ENCODE peak calls at places on chromosomes 7 and 10, in ten cellular contexts. One of them, this sample, is unnamed.

GRCh38 chr10:5965266-5965665 is 12.1 kb downstream of the IL15RA start:
- DNase-seq in activated CD8-positive, alpha-beta memory T cell treated with anti-CD3 and anti-CD28 coated beads, Interleukin-2, amount 50 U/mL, for 4 hours: no peak
- DNase-seq in pulmonary artery endothelial cell: no peak
- DNase-seq in activated CD4-positive, CD25-positive, alpha-beta regulatory T cell treated with anti-CD3 and anti-CD28 coated beads, Interleukin-2, amount 50 U/mL, for 16 hours: no peak
- DNase-seq in NCI-H187 treated with DMSO at 0.1 percent for 48 hours: no peak
- DNase-seq in Right ventricle myocardium superior: no peak
- DNase-seq in WTC11: no peak
- DNase-seq in PC-9: no peak
- DNase-seq in HTR-8/SVneo: no peak
- DNase-seq in stimulated activated CD4-positive, alpha-beta T cell treated with anti-CD3 and anti-CD28 coated beads, Interleukin-4, amount 100 ng/mL, for 1 hour: no peak
- DNase-seq in this sample: no peak

GRCh38 chr7:151631149-151631967 is 111.7 kb upstream of the RHEB start:
- DNase-seq in Right ventricle myocardium superior: no peak
- DNase-seq in stimulated activated CD4-positive, alpha-beta T cell treated with anti-CD3 and anti-CD28 coated beads, Interleukin-4, amount 100 ng/mL, for 1 hour: no peak
- DNase-seq in NCI-H187 treated with DMSO at 0.1 percent for 48 hours: no peak
- DNase-seq in PC-9: peak
- DNase-seq in HTR-8/SVneo: no peak
- DNase-seq in WTC11: peak
- DNase-seq in activated CD8-positive, alpha-beta memory T cell treated with anti-CD3 and anti-CD28 coated beads, Interleukin-2, amount 50 U/mL, for 4 hours: no peak
- DNase-seq in activated CD4-positive, CD25-positive, alpha-beta regulatory T cell treated with anti-CD3 and anti-CD28 coated beads, Interleukin-2, amount 50 U/mL, for 16 hours: no peak
- DNase-seq in pulmonary artery endothelial cell: no peak
- DNase-seq in this sample: no peak

GRCh38 chr7:117269417-117269816 is 53.4 kb downstream of the WNT2 start:
- DNase-seq in NCI-H187 treated with DMSO at 0.1 percent for 48 hours: no peak
- DNase-seq in HTR-8/SVneo: peak
- DNase-seq in activated CD8-positive, alpha-beta memory T cell treated with anti-CD3 and anti-CD28 coated beads, Interleukin-2, amount 50 U/mL, for 4 hours: no peak
- DNase-seq in stimulated activated CD4-positive, alpha-beta T cell treated with anti-CD3 and anti-CD28 coated beads, Interleukin-4, amount 100 ng/mL, for 1 hour: no peak
- DNase-seq in Right ventricle myocardium superior: no peak
- DNase-seq in PC-9: no peak
- DNase-seq in WTC11: no peak
- DNase-seq in activated CD4-positive, CD25-positive, alpha-beta regulatory T cell treated with anti-CD3 and anti-CD28 coated beads, Interleukin-2, amount 50 U/mL, for 16 hours: no peak
- DNase-seq in pulmonary artery endothelial cell: peak
- DNase-seq in this sample: peak

GRCh38 chr7:142898377-142899235 is 13.1 kb upstream of the TRPV6 start:
- DNase-seq in PC-9: peak
- DNase-seq in Right ventricle myocardium superior: no peak
- DNase-seq in activated CD4-positive, CD25-positive, alpha-beta regulatory T cell treated with anti-CD3 and anti-CD28 coated beads, Interleukin-2, amount 50 U/mL, for 16 hours: no peak
- DNase-seq in NCI-H187 treated with DMSO at 0.1 percent for 48 hours: no peak
- DNase-seq in HTR-8/SVneo: no peak
- DNase-seq in activated CD8-positive, alpha-beta memory T cell treated with anti-CD3 and anti-CD28 coated beads, Interleukin-2, amount 50 U/mL, for 4 hours: no peak
- DNase-seq in WTC11: no peak
- DNase-seq in pulmonary artery endothelial cell: no peak
- DNase-seq in stimulated activated CD4-positive, alpha-beta T cell treated with anti-CD3 and anti-CD28 coated beads, Interleukin-4, amount 100 ng/mL, for 1 hour: no peak
- DNase-seq in this sample: no peak

GRCh38 chr10:31186225-31187010 is 132.6 kb upstream of the ZEB1 start:
- DNase-seq in activated CD8-positive, alpha-beta memory T cell treated with anti-CD3 and anti-CD28 coated beads, Interleukin-2, amount 50 U/mL, for 4 hours: no peak
- DNase-seq in activated CD4-positive, CD25-positive, alpha-beta regulatory T cell treated with anti-CD3 and anti-CD28 coated beads, Interleukin-2, amount 50 U/mL, for 16 hours: no peak
- DNase-seq in WTC11: peak
- DNase-seq in pulmonary artery endothelial cell: peak
- DNase-seq in Right ventricle myocardium superior: no peak
- DNase-seq in stimulated activated CD4-positive, alpha-beta T cell treated with anti-CD3 and anti-CD28 coated beads, Interleukin-4, amount 100 ng/mL, for 1 hour: no peak
- DNase-seq in PC-9: peak
- DNase-seq in HTR-8/SVneo: no peak
- DNase-seq in NCI-H187 treated with DMSO at 0.1 percent for 48 hours: no peak
- DNase-seq in this sample: no peak

GRCh38 chr10:113362645-113363091 is 190.2 kb upstream of the HABP2 start:
- DNase-seq in stimulated activated CD4-positive, alpha-beta T cell treated with anti-CD3 and anti-CD28 coated beads, Interleukin-4, amount 100 ng/mL, for 1 hour: no peak
- DNase-seq in WTC11: no peak
- DNase-seq in HTR-8/SVneo: no peak
- DNase-seq in activated CD8-positive, alpha-beta memory T cell treated with anti-CD3 and anti-CD28 coated beads, Interleukin-2, amount 50 U/mL, for 4 hours: no peak
- DNase-seq in activated CD4-positive, CD25-positive, alpha-beta regulatory T cell treated with anti-CD3 and anti-CD28 coated beads, Interleukin-2, amount 50 U/mL, for 16 hours: no peak
- DNase-seq in PC-9: peak
- DNase-seq in pulmonary artery endothelial cell: no peak
- DNase-seq in Right ventricle myocardium superior: no peak
- DNase-seq in NCI-H187 treated with DMSO at 0.1 percent for 48 hours: no peak
- DNase-seq in this sample: no peak

GRCh38 chr7:74025146-74025545 is 2.8 kb upstream of the ELN start:
- DNase-seq in pulmonary artery endothelial cell: no peak
- DNase-seq in stimulated activated CD4-positive, alpha-beta T cell treated with anti-CD3 and anti-CD28 coated beads, Interleukin-4, amount 100 ng/mL, for 1 hour: no peak
- DNase-seq in activated CD8-positive, alpha-beta memory T cell treated with anti-CD3 and anti-CD28 coated beads, Interleukin-2, amount 50 U/mL, for 4 hours: no peak
- DNase-seq in NCI-H187 treated with DMSO at 0.1 percent for 48 hours: no peak
- DNase-seq in activated CD4-positive, CD25-positive, alpha-beta regulatory T cell treated with anti-CD3 and anti-CD28 coated beads, Interleukin-2, amount 50 U/mL, for 16 hours: no peak
- DNase-seq in Right ventricle myocardium superior: no peak
- DNase-seq in HTR-8/SVneo: no peak
- DNase-seq in PC-9: no peak
- DNase-seq in WTC11: no peak
- DNase-seq in this sample: no peak

GRCh38 chr7:80134105-80134535 is 511 bp upstream of the GNAI1 start:
- DNase-seq in NCI-H187 treated with DMSO at 0.1 percent for 48 hours: no peak
- DNase-seq in stimulated activated CD4-positive, alpha-beta T cell treated with anti-CD3 and anti-CD28 coated beads, Interleukin-4, amount 100 ng/mL, for 1 hour: no peak
- DNase-seq in Right ventricle myocardium superior: no peak
- DNase-seq in HTR-8/SVneo: no peak
- DNase-seq in activated CD8-positive, alpha-beta memory T cell treated with anti-CD3 and anti-CD28 coated beads, Interleukin-2, amount 50 U/mL, for 4 hours: no peak
- DNase-seq in activated CD4-positive, CD25-positive, alpha-beta regulatory T cell treated with anti-CD3 and anti-CD28 coated beads, Interleukin-2, amount 50 U/mL, for 16 hours: no peak
- DNase-seq in PC-9: no peak
- DNase-seq in pulmonary artery endothelial cell: no peak
- DNase-seq in WTC11: no peak
- DNase-seq in this sample: no peak

GRCh38 chr10:118002581-118002980 is 44.2 kb downstream of the RAB11FIP2 start:
- DNase-seq in activated CD8-positive, alpha-beta memory T cell treated with anti-CD3 and anti-CD28 coated beads, Interleukin-2, amount 50 U/mL, for 4 hours: no peak
- DNase-seq in HTR-8/SVneo: no peak
- DNase-seq in WTC11: no peak
- DNase-seq in Right ventricle myocardium superior: no peak
- DNase-seq in pulmonary artery endothelial cell: no peak
- DNase-seq in stimulated activated CD4-positive, alpha-beta T cell treated with anti-CD3 and anti-CD28 coated beads, Interleukin-4, amount 100 ng/mL, for 1 hour: no peak
- DNase-seq in PC-9: no peak
- DNase-seq in activated CD4-positive, CD25-positive, alpha-beta regulatory T cell treated with anti-CD3 and anti-CD28 coated beads, Interleukin-2, amount 50 U/mL, for 16 hours: no peak
- DNase-seq in NCI-H187 treated with DMSO at 0.1 percent for 48 hours: no peak
- DNase-seq in this sample: no peak

GRCh38 chr7:123148813-123149212 is 51.0 kb downstream of the SLC13A1 start:
- DNase-seq in HTR-8/SVneo: no peak
- DNase-seq in pulmonary artery endothelial cell: no peak
- DNase-seq in NCI-H187 treated with DMSO at 0.1 percent for 48 hours: no peak
- DNase-seq in WTC11: no peak
- DNase-seq in activated CD4-positive, CD25-positive, alpha-beta regulatory T cell treated with anti-CD3 and anti-CD28 coated beads, Interleukin-2, amount 50 U/mL, for 16 hours: no peak
- DNase-seq in stimulated activated CD4-positive, alpha-beta T cell treated with anti-CD3 and anti-CD28 coated beads, Interleukin-4, amount 100 ng/mL, for 1 hour: no peak
- DNase-seq in Right ventricle myocardium superior: no peak
- DNase-seq in activated CD8-positive, alpha-beta memory T cell treated with anti-CD3 and anti-CD28 coated beads, Interleukin-2, amount 50 U/mL, for 4 hours: no peak
- DNase-seq in PC-9: no peak
- DNase-seq in this sample: no peak

GRCh38 chr7:151427705-151428392 is 12.1 kb downstream of the CRYGN start:
- DNase-seq in stimulated activated CD4-positive, alpha-beta T cell treated with anti-CD3 and anti-CD28 coated beads, Interleukin-4, amount 100 ng/mL, for 1 hour: no peak
- DNase-seq in activated CD8-positive, alpha-beta memory T cell treated with anti-CD3 and anti-CD28 coated beads, Interleukin-2, amount 50 U/mL, for 4 hours: no peak
- DNase-seq in NCI-H187 treated with DMSO at 0.1 percent for 48 hours: no peak
- DNase-seq in WTC11: no peak
- DNase-seq in HTR-8/SVneo: no peak
- DNase-seq in pulmonary artery endothelial cell: no peak
- DNase-seq in PC-9: peak
- DNase-seq in activated CD4-positive, CD25-positive, alpha-beta regulatory T cell treated with anti-CD3 and anti-CD28 coated beads, Interleukin-2, amount 50 U/mL, for 16 hours: no peak
- DNase-seq in Right ventricle myocardium superior: no peak
- DNase-seq in this sample: no peak

GRCh38 chr7:24971333-24972165 is 8.4 kb downstream of the OSBPL3 start:
- DNase-seq in activated CD8-positive, alpha-beta memory T cell treated with anti-CD3 and anti-CD28 coated beads, Interleukin-2, amount 50 U/mL, for 4 hours: no peak
- DNase-seq in HTR-8/SVneo: peak
- DNase-seq in stimulated activated CD4-positive, alpha-beta T cell treated with anti-CD3 and anti-CD28 coated beads, Interleukin-4, amount 100 ng/mL, for 1 hour: no peak
- DNase-seq in activated CD4-positive, CD25-positive, alpha-beta regulatory T cell treated with anti-CD3 and anti-CD28 coated beads, Interleukin-2, amount 50 U/mL, for 16 hours: no peak
- DNase-seq in Right ventricle myocardium superior: no peak
- DNase-seq in PC-9: peak
- DNase-seq in WTC11: no peak
- DNase-seq in NCI-H187 treated with DMSO at 0.1 percent for 48 hours: no peak
- DNase-seq in pulmonary artery endothelial cell: peak
- DNase-seq in this sample: peak

GRCh38 chr10:112332509-112333228 is 41.2 kb upstream of the ACSL5 start:
- DNase-seq in NCI-H187 treated with DMSO at 0.1 percent for 48 hours: no peak
- DNase-seq in stimulated activated CD4-positive, alpha-beta T cell treated with anti-CD3 and anti-CD28 coated beads, Interleukin-4, amount 100 ng/mL, for 1 hour: no peak
- DNase-seq in HTR-8/SVneo: no peak
- DNase-seq in activated CD8-positive, alpha-beta memory T cell treated with anti-CD3 and anti-CD28 coated beads, Interleukin-2, amount 50 U/mL, for 4 hours: no peak
- DNase-seq in Right ventricle myocardium superior: no peak
- DNase-seq in PC-9: no peak
- DNase-seq in WTC11: no peak
- DNase-seq in pulmonary artery endothelial cell: no peak
- DNase-seq in activated CD4-positive, CD25-positive, alpha-beta regulatory T cell treated with anti-CD3 and anti-CD28 coated beads, Interleukin-2, amount 50 U/mL, for 16 hours: no peak
- DNase-seq in this sample: no peak

GRCh38 chr7:155729847-155730246 is 82.4 kb downstream of the SHH start:
- DNase-seq in WTC11: no peak
- DNase-seq in NCI-H187 treated with DMSO at 0.1 percent for 48 hours: no peak
- DNase-seq in Right ventricle myocardium superior: no peak
- DNase-seq in stimulated activated CD4-positive, alpha-beta T cell treated with anti-CD3 and anti-CD28 coated beads, Interleukin-4, amount 100 ng/mL, for 1 hour: no peak
- DNase-seq in PC-9: no peak
- DNase-seq in activated CD4-positive, CD25-positive, alpha-beta regulatory T cell treated with anti-CD3 and anti-CD28 coated beads, Interleukin-2, amount 50 U/mL, for 16 hours: no peak
- DNase-seq in activated CD8-positive, alpha-beta memory T cell treated with anti-CD3 and anti-CD28 coated beads, Interleukin-2, amount 50 U/mL, for 4 hours: no peak
- DNase-seq in pulmonary artery endothelial cell: no peak
- DNase-seq in HTR-8/SVneo: no peak
- DNase-seq in this sample: no peak

GRCh38 chr7:55587687-55588378 is 15.5 kb upstream of the VOPP1 start:
- DNase-seq in WTC11: no peak
- DNase-seq in pulmonary artery endothelial cell: no peak
- DNase-seq in activated CD4-positive, CD25-positive, alpha-beta regulatory T cell treated with anti-CD3 and anti-CD28 coated beads, Interleukin-2, amount 50 U/mL, for 16 hours: no peak
- DNase-seq in stimulated activated CD4-positive, alpha-beta T cell treated with anti-CD3 and anti-CD28 coated beads, Interleukin-4, amount 100 ng/mL, for 1 hour: no peak
- DNase-seq in HTR-8/SVneo: no peak
- DNase-seq in PC-9: no peak
- DNase-seq in NCI-H187 treated with DMSO at 0.1 percent for 48 hours: no peak
- DNase-seq in Right ventricle myocardium superior: no peak
- DNase-seq in activated CD8-positive, alpha-beta memory T cell treated with anti-CD3 and anti-CD28 coated beads, Interleukin-2, amount 50 U/mL, for 4 hours: no peak
- DNase-seq in this sample: no peak

GRCh38 chr7:138125598-138126111 is 49.4 kb downstream of the AKR1D1 start:
- DNase-seq in activated CD8-positive, alpha-beta memory T cell treated with anti-CD3 and anti-CD28 coated beads, Interleukin-2, amount 50 U/mL, for 4 hours: no peak
- DNase-seq in activated CD4-positive, CD25-positive, alpha-beta regulatory T cell treated with anti-CD3 and anti-CD28 coated beads, Interleukin-2, amount 50 U/mL, for 16 hours: no peak
- DNase-seq in PC-9: peak
- DNase-seq in Right ventricle myocardium superior: no peak
- DNase-seq in WTC11: no peak
- DNase-seq in NCI-H187 treated with DMSO at 0.1 percent for 48 hours: no peak
- DNase-seq in pulmonary artery endothelial cell: no peak
- DNase-seq in HTR-8/SVneo: no peak
- DNase-seq in stimulated activated CD4-positive, alpha-beta T cell treated with anti-CD3 and anti-CD28 coated beads, Interleukin-4, amount 100 ng/mL, for 1 hour: no peak
- DNase-seq in this sample: no peak

GRCh38 chr10:372566-372965 is 237.3 kb downstream of the ZMYND11 start:
- DNase-seq in pulmonary artery endothelial cell: no peak
- DNase-seq in Right ventricle myocardium superior: no peak
- DNase-seq in HTR-8/SVneo: no peak
- DNase-seq in PC-9: no peak
- DNase-seq in stimulated activated CD4-positive, alpha-beta T cell treated with anti-CD3 and anti-CD28 coated beads, Interleukin-4, amount 100 ng/mL, for 1 hour: no peak
- DNase-seq in NCI-H187 treated with DMSO at 0.1 percent for 48 hours: no peak
- DNase-seq in WTC11: no peak
- DNase-seq in activated CD8-positive, alpha-beta memory T cell treated with anti-CD3 and anti-CD28 coated beads, Interleukin-2, amount 50 U/mL, for 4 hours: no peak
- DNase-seq in activated CD4-positive, CD25-positive, alpha-beta regulatory T cell treated with anti-CD3 and anti-CD28 coated beads, Interleukin-2, amount 50 U/mL, for 16 hours: no peak
- DNase-seq in this sample: no peak

GRCh38 chr7:38777609-38778008 is 131.4 kb downstream of the VPS41 start:
- DNase-seq in activated CD4-positive, CD25-positive, alpha-beta regulatory T cell treated with anti-CD3 and anti-CD28 coated beads, Interleukin-2, amount 50 U/mL, for 16 hours: no peak
- DNase-seq in NCI-H187 treated with DMSO at 0.1 percent for 48 hours: no peak
- DNase-seq in pulmonary artery endothelial cell: no peak
- DNase-seq in WTC11: no peak
- DNase-seq in PC-9: no peak
- DNase-seq in Right ventricle myocardium superior: no peak
- DNase-seq in activated CD8-positive, alpha-beta memory T cell treated with anti-CD3 and anti-CD28 coated beads, Interleukin-2, amount 50 U/mL, for 4 hours: no peak
- DNase-seq in HTR-8/SVneo: no peak
- DNase-seq in stimulated activated CD4-positive, alpha-beta T cell treated with anti-CD3 and anti-CD28 coated beads, Interleukin-4, amount 100 ng/mL, for 1 hour: no peak
- DNase-seq in this sample: no peak

GRCh38 chr10:98388086-98388655 is 26.8 kb downstream of the PYROXD2 start:
- DNase-seq in pulmonary artery endothelial cell: no peak
- DNase-seq in NCI-H187 treated with DMSO at 0.1 percent for 48 hours: no peak
- DNase-seq in WTC11: peak
- DNase-seq in activated CD4-positive, CD25-positive, alpha-beta regulatory T cell treated with anti-CD3 and anti-CD28 coated beads, Interleukin-2, amount 50 U/mL, for 16 hours: no peak
- DNase-seq in HTR-8/SVneo: no peak
- DNase-seq in PC-9: no peak
- DNase-seq in stimulated activated CD4-positive, alpha-beta T cell treated with anti-CD3 and anti-CD28 coated beads, Interleukin-4, amount 100 ng/mL, for 1 hour: no peak
- DNase-seq in Right ventricle myocardium superior: no peak
- DNase-seq in activated CD8-positive, alpha-beta memory T cell treated with anti-CD3 and anti-CD28 coated beads, Interleukin-2, amount 50 U/mL, for 4 hours: no peak
- DNase-seq in this sample: no peak

GRCh38 chr7:130918129-130919052 is 184.4 kb upstream of the KLF14 start:
- DNase-seq in Right ventricle myocardium superior: no peak
- DNase-seq in NCI-H187 treated with DMSO at 0.1 percent for 48 hours: no peak
- DNase-seq in activated CD8-positive, alpha-beta memory T cell treated with anti-CD3 and anti-CD28 coated beads, Interleukin-2, amount 50 U/mL, for 4 hours: no peak
- DNase-seq in activated CD4-positive, CD25-positive, alpha-beta regulatory T cell treated with anti-CD3 and anti-CD28 coated beads, Interleukin-2, amount 50 U/mL, for 16 hours: no peak
- DNase-seq in WTC11: no peak
- DNase-seq in HTR-8/SVneo: no peak
- DNase-seq in PC-9: no peak
- DNase-seq in pulmonary artery endothelial cell: no peak
- DNase-seq in stimulated activated CD4-positive, alpha-beta T cell treated with anti-CD3 and anti-CD28 coated beads, Interleukin-4, amount 100 ng/mL, for 1 hour: no peak
- DNase-seq in this sample: no peak

GRCh38 chr7:26187380-26188290 is 12.9 kb downstream of the HNRNPA2B1 start:
- DNase-seq in activated CD4-positive, CD25-positive, alpha-beta regulatory T cell treated with anti-CD3 and anti-CD28 coated beads, Interleukin-2, amount 50 U/mL, for 16 hours: no peak
- DNase-seq in pulmonary artery endothelial cell: no peak
- DNase-seq in HTR-8/SVneo: no peak
- DNase-seq in WTC11: no peak
- DNase-seq in PC-9: no peak
- DNase-seq in Right ventricle myocardium superior: no peak
- DNase-seq in NCI-H187 treated with DMSO at 0.1 percent for 48 hours: no peak
- DNase-seq in activated CD8-positive, alpha-beta memory T cell treated with anti-CD3 and anti-CD28 coated beads, Interleukin-2, amount 50 U/mL, for 4 hours: no peak
- DNase-seq in stimulated activated CD4-positive, alpha-beta T cell treated with anti-CD3 and anti-CD28 coated beads, Interleukin-4, amount 100 ng/mL, for 1 hour: no peak
- DNase-seq in this sample: no peak

GRCh38 chr7:95327356-95327755 is 3.0 kb upstream of the PON1 start:
- DNase-seq in pulmonary artery endothelial cell: no peak
- DNase-seq in Right ventricle myocardium superior: no peak
- DNase-seq in activated CD8-positive, alpha-beta memory T cell treated with anti-CD3 and anti-CD28 coated beads, Interleukin-2, amount 50 U/mL, for 4 hours: no peak
- DNase-seq in NCI-H187 treated with DMSO at 0.1 percent for 48 hours: no peak
- DNase-seq in WTC11: no peak
- DNase-seq in activated CD4-positive, CD25-positive, alpha-beta regulatory T cell treated with anti-CD3 and anti-CD28 coated beads, Interleukin-2, amount 50 U/mL, for 16 hours: no peak
- DNase-seq in PC-9: no peak
- DNase-seq in stimulated activated CD4-positive, alpha-beta T cell treated with anti-CD3 and anti-CD28 coated beads, Interleukin-4, amount 100 ng/mL, for 1 hour: no peak
- DNase-seq in HTR-8/SVneo: no peak
- DNase-seq in this sample: no peak

GRCh38 chr7:43612599-43613589 is 30.0 kb downstream of the STK17A start:
- DNase-seq in activated CD8-positive, alpha-beta memory T cell treated with anti-CD3 and anti-CD28 coated beads, Interleukin-2, amount 50 U/mL, for 4 hours: no peak
- DNase-seq in WTC11: no peak
- DNase-seq in HTR-8/SVneo: no peak
- DNase-seq in NCI-H187 treated with DMSO at 0.1 percent for 48 hours: no peak
- DNase-seq in Right ventricle myocardium superior: no peak
- DNase-seq in pulmonary artery endothelial cell: no peak
- DNase-seq in PC-9: no peak
- DNase-seq in stimulated activated CD4-positive, alpha-beta T cell treated with anti-CD3 and anti-CD28 coated beads, Interleukin-4, amount 100 ng/mL, for 1 hour: no peak
- DNase-seq in activated CD4-positive, CD25-positive, alpha-beta regulatory T cell treated with anti-CD3 and anti-CD28 coated beads, Interleukin-2, amount 50 U/mL, for 16 hours: no peak
- DNase-seq in this sample: no peak

GRCh38 chr7:131480384-131481315 is 75.8 kb downstream of the PODXL start:
- DNase-seq in Right ventricle myocardium superior: no peak
- DNase-seq in NCI-H187 treated with DMSO at 0.1 percent for 48 hours: no peak
- DNase-seq in activated CD8-positive, alpha-beta memory T cell treated with anti-CD3 and anti-CD28 coated beads, Interleukin-2, amount 50 U/mL, for 4 hours: no peak
- DNase-seq in PC-9: no peak
- DNase-seq in stimulated activated CD4-positive, alpha-beta T cell treated with anti-CD3 and anti-CD28 coated beads, Interleukin-4, amount 100 ng/mL, for 1 hour: no peak
- DNase-seq in activated CD4-positive, CD25-positive, alpha-beta regulatory T cell treated with anti-CD3 and anti-CD28 coated beads, Interleukin-2, amount 50 U/mL, for 16 hours: no peak
- DNase-seq in pulmonary artery endothelial cell: peak
- DNase-seq in HTR-8/SVneo: peak
- DNase-seq in WTC11: no peak
- DNase-seq in this sample: no peak

GRCh38 chr7:147096629-147097028 is 980.0 kb downstream of the CNTNAP2 start:
- DNase-seq in NCI-H187 treated with DMSO at 0.1 percent for 48 hours: no peak
- DNase-seq in HTR-8/SVneo: no peak
- DNase-seq in PC-9: no peak
- DNase-seq in Right ventricle myocardium superior: no peak
- DNase-seq in pulmonary artery endothelial cell: no peak
- DNase-seq in activated CD8-positive, alpha-beta memory T cell treated with anti-CD3 and anti-CD28 coated beads, Interleukin-2, amount 50 U/mL, for 4 hours: no peak
- DNase-seq in activated CD4-positive, CD25-positive, alpha-beta regulatory T cell treated with anti-CD3 and anti-CD28 coated beads, Interleukin-2, amount 50 U/mL, for 16 hours: no peak
- DNase-seq in WTC11: no peak
- DNase-seq in stimulated activated CD4-positive, alpha-beta T cell treated with anti-CD3 and anti-CD28 coated beads, Interleukin-4, amount 100 ng/mL, for 1 hour: no peak
- DNase-seq in this sample: no peak

GRCh38 chr7:104137971-104138370 is 69.8 kb downstream of the ORC5 start:
- DNase-seq in pulmonary artery endothelial cell: no peak
- DNase-seq in activated CD8-positive, alpha-beta memory T cell treated with anti-CD3 and anti-CD28 coated beads, Interleukin-2, amount 50 U/mL, for 4 hours: no peak
- DNase-seq in PC-9: no peak
- DNase-seq in HTR-8/SVneo: no peak
- DNase-seq in stimulated activated CD4-positive, alpha-beta T cell treated with anti-CD3 and anti-CD28 coated beads, Interleukin-4, amount 100 ng/mL, for 1 hour: no peak
- DNase-seq in NCI-H187 treated with DMSO at 0.1 percent for 48 hours: no peak
- DNase-seq in activated CD4-positive, CD25-positive, alpha-beta regulatory T cell treated with anti-CD3 and anti-CD28 coated beads, Interleukin-2, amount 50 U/mL, for 16 hours: no peak
- DNase-seq in Right ventricle myocardium superior: no peak
- DNase-seq in WTC11: no peak
- DNase-seq in this sample: no peak

GRCh38 chr10:5343561-5343960 is 21.2 kb upstream of the UCN3 start:
- DNase-seq in stimulated activated CD4-positive, alpha-beta T cell treated with anti-CD3 and anti-CD28 coated beads, Interleukin-4, amount 100 ng/mL, for 1 hour: peak
- DNase-seq in activated CD8-positive, alpha-beta memory T cell treated with anti-CD3 and anti-CD28 coated beads, Interleukin-2, amount 50 U/mL, for 4 hours: no peak
- DNase-seq in NCI-H187 treated with DMSO at 0.1 percent for 48 hours: no peak
- DNase-seq in pulmonary artery endothelial cell: no peak
- DNase-seq in PC-9: no peak
- DNase-seq in Right ventricle myocardium superior: no peak
- DNase-seq in HTR-8/SVneo: peak
- DNase-seq in WTC11: no peak
- DNase-seq in activated CD4-positive, CD25-positive, alpha-beta regulatory T cell treated with anti-CD3 and anti-CD28 coated beads, Interleukin-2, amount 50 U/mL, for 16 hours: no peak
- DNase-seq in this sample: no peak

GRCh38 chr7:34137176-34137575 is 231.8 kb downstream of the BMPER start:
- DNase-seq in activated CD8-positive, alpha-beta memory T cell treated with anti-CD3 and anti-CD28 coated beads, Interleukin-2, amount 50 U/mL, for 4 hours: no peak
- DNase-seq in pulmonary artery endothelial cell: no peak
- DNase-seq in stimulated activated CD4-positive, alpha-beta T cell treated with anti-CD3 and anti-CD28 coated beads, Interleukin-4, amount 100 ng/mL, for 1 hour: no peak
- DNase-seq in activated CD4-positive, CD25-positive, alpha-beta regulatory T cell treated with anti-CD3 and anti-CD28 coated beads, Interleukin-2, amount 50 U/mL, for 16 hours: no peak
- DNase-seq in HTR-8/SVneo: no peak
- DNase-seq in WTC11: no peak
- DNase-seq in PC-9: no peak
- DNase-seq in Right ventricle myocardium superior: no peak
- DNase-seq in NCI-H187 treated with DMSO at 0.1 percent for 48 hours: no peak
- DNase-seq in this sample: no peak

This sample was measured in HS-27A.